ENCODE peak calls at places on chromosomes 2 and 18, in eight cellular contexts. H is activated CD4-positive, alpha-beta T cell treated with anti-CD3 and anti-CD28 coated beads, Interleukin-2, amount 10 ng/mL, durations not matched to agents 7 days and 5 days; M is NCI-H1092 treated with DMSO at 0.1 percent for 48 hours; F is left ventricle myocardium inferior; O is nephron progenitor cell; D is astrocyte of the spinal cord; W is activated CD8-positive, alpha-beta memory T cell treated with anti-CD3 and anti-CD28 coated beads, Interleukin-2, amount 50 U/mL, for 48 hours; Y is MV-4-11. Q is an unnamed sample.

GRCh38 chr2:159026170-159026569 is 57.7 kb downstream of the TANC1 start:
- DNase-seq in H (no peak), M (no peak), F (no peak), O (no peak), D (no peak), W (no peak), Y (no peak), Q (no peak)

GRCh38 chr2:11990576-11990975 is 244.1 kb downstream of the LPIN1 start:
- DNase-seq in H (no peak), M (no peak), F (no peak), O (no peak), D (no peak), W (no peak), Y (peak; percentile 35), Q (no peak)

GRCh38 chr2:60707750-60708371 is 48.2 kb upstream of the PAPOLG start:
- DNase-seq in H (peak; percentile 16), M (no peak), F (no peak), O (no peak), D (peak; percentile 51), W (peak; percentile 45), Y (peak; percentile 51), Q (no peak)

GRCh38 chr2:149908731-149909690 is 321.4 kb upstream of the MMADHC start:
- DNase-seq in H (no peak), M (peak; percentile 16), F (no peak), O (no peak), D (peak; percentile 43), W (no peak), Y (no peak), Q (no peak)

GRCh38 chr2:175805442-175806114 is 196.5 kb downstream of the LNPK start:
- DNase-seq in H (no peak), M (no peak), F (no peak), O (no peak), D (no peak), W (no peak), Y (peak; percentile 1), Q (no peak)

GRCh38 chr2:215921884-215922283 is 91.5 kb downstream of the MREG start:
- DNase-seq in H (no peak), M (no peak), F (no peak), O (no peak), D (peak; percentile 94), W (no peak), Y (no peak), Q (no peak)

GRCh38 chr2:226554726-226555125 is 244.9 kb downstream of the IRS1 start:
- DNase-seq in H (no peak), M (no peak), F (no peak), O (no peak), D (no peak), W (no peak), Y (no peak), Q (no peak)

GRCh38 chr2:222424281-222424728 is at the start of gene SGPP2:
- DNase-seq in H (no peak), M (no peak), F (peak; percentile 20), O (peak; percentile 40), D (no peak), W (peak; percentile 59), Y (no peak), Q (peak; percentile 18)

GRCh38 chr18:37435150-37435872 is 130.3 kb downstream of the CELF4 start:
- DNase-seq in H (no peak), M (no peak), F (no peak), O (no peak), D (no peak), W (no peak), Y (no peak), Q (no peak)

GRCh38 chr2:235709969-235710879 is 216.4 kb downstream of the AGAP1 start:
- DNase-seq in H (no peak), M (no peak), F (no peak), O (no peak), D (no peak), W (no peak), Y (no peak), Q (no peak)

GRCh38 chr2:142286618-142287017 is 155.8 kb upstream of the LRP1B start:
- DNase-seq in H (no peak), M (no peak), F (no peak), O (peak; percentile 18), D (no peak), W (no peak), Y (no peak), Q (no peak)

GRCh38 chr2:172991036-172991435 is 84.6 kb upstream of the MAP3K20 start:
- DNase-seq in H (no peak), M (no peak), F (no peak), O (no peak), D (no peak), W (no peak), Y (no peak), Q (no peak)

GRCh38 chr2:127014630-127015029 is 92.3 kb downstream of the BIN1 start:
- DNase-seq in H (no peak), M (no peak), F (no peak), O (no peak), D (peak; percentile 84), W (no peak), Y (peak; percentile 88), Q (no peak)

GRCh38 chr18:50830544-50830943 is 10.7 kb upstream of the MRO start:
- DNase-seq in H (no peak), M (no peak), F (no peak), O (no peak), D (no peak), W (no peak), Y (peak; percentile 77), Q (no peak)

GRCh38 chr2:179348921-179349320 is 84.3 kb upstream of the SESTD1 start:
- DNase-seq in H (no peak), M (no peak), F (no peak), O (no peak), D (no peak), W (no peak), Y (no peak), Q (no peak)

GRCh38 chr18:21064347-21064746 is 47.3 kb downstream of the ROCK1 start:
- DNase-seq in H (no peak), M (no peak), F (no peak), O (no peak), D (peak; percentile 59), W (no peak), Y (no peak), Q (no peak)

Q was measured in activated CD4-positive, alpha-beta memory T cell treated with anti-CD3 and anti-CD28 coated beads, Interleukin-2, amount 10 ng/mL, durations not matched to agents 7 days and 5 days.